ENCODE peak calls at places on chromosome 14, in seven cellular contexts. One of them, this sample, is unnamed.
A peak's percentile ranks its signal among the peaks of the same experiment; 100 is the strongest.

GRCh38 chr14:101507306-101508150 is 53.8 kb upstream of the DIO3 start:
- DNase-seq in heart left ventricle: no peak
- DNase-seq in testis: peak; percentile 26
- DNase-seq in stomach: peak; percentile 23
- DNase-seq in transverse colon: peak; percentile 5
- DNase-seq in ovary: no peak
- DNase-seq in breast epithelium: no peak
- DNase-seq in this sample: no peak

GRCh38 chr14:35940291-35940690 is 114.2 kb downstream of the BRMS1L start:
- DNase-seq in transverse colon: no peak
- DNase-seq in testis: no peak
- DNase-seq in stomach: no peak
- DNase-seq in breast epithelium: no peak
- DNase-seq in heart left ventricle: no peak
- DNase-seq in ovary: no peak
- DNase-seq in this sample: no peak

GRCh38 chr14:50067723-50068495 is 48.5 kb downstream of the VCPKMT start:
- DNase-seq in breast epithelium: no peak
- DNase-seq in testis: no peak
- DNase-seq in transverse colon: peak; percentile 48
- DNase-seq in ovary: no peak
- DNase-seq in heart left ventricle: no peak
- DNase-seq in stomach: peak; percentile 72
- DNase-seq in this sample: no peak

GRCh38 chr14:102209224-102209966 is 69.7 kb downstream of the WDR20 start:
- DNase-seq in transverse colon: no peak
- DNase-seq in breast epithelium: no peak
- DNase-seq in ovary: no peak
- DNase-seq in heart left ventricle: peak; percentile 62
- DNase-seq in stomach: no peak
- DNase-seq in testis: peak; percentile 73
- DNase-seq in this sample: no peak

GRCh38 chr14:102655154-102655553 is 62.7 kb downstream of the RCOR1 start:
- DNase-seq in breast epithelium: no peak
- DNase-seq in ovary: no peak
- DNase-seq in testis: no peak
- DNase-seq in transverse colon: no peak
- DNase-seq in stomach: no peak
- DNase-seq in heart left ventricle: no peak
- DNase-seq in this sample: no peak

GRCh38 chr14:100438678-100439592 is 115.8 kb downstream of the SLC25A47 start:
- DNase-seq in transverse colon: peak; percentile 87
- DNase-seq in breast epithelium: peak; percentile 82
- DNase-seq in heart left ventricle: no peak
- DNase-seq in ovary: no peak
- DNase-seq in stomach: peak; percentile 42
- DNase-seq in testis: no peak
- DNase-seq in this sample: peak; percentile 79

GRCh38 chr14:50839696-50840095 is 8.7 kb upstream of the NIN start:
- DNase-seq in stomach: no peak
- DNase-seq in ovary: no peak
- DNase-seq in heart left ventricle: no peak
- DNase-seq in transverse colon: no peak
- DNase-seq in breast epithelium: no peak
- DNase-seq in testis: no peak
- DNase-seq in this sample: no peak

GRCh38 chr14:51507556-51508511 is 143.9 kb upstream of the FRMD6 start:
- DNase-seq in transverse colon: peak; percentile 22
- DNase-seq in breast epithelium: peak; percentile 68
- DNase-seq in stomach: no peak
- DNase-seq in testis: peak; percentile 69
- DNase-seq in heart left ventricle: peak; percentile 64
- DNase-seq in ovary: peak; percentile 83
- DNase-seq in this sample: peak; percentile 62

GRCh38 chr14:102318781-102319276 is 717 bp upstream of the ZNF839 start:
- DNase-seq in testis: no peak
- DNase-seq in ovary: peak; percentile 50
- DNase-seq in breast epithelium: peak; percentile 29
- DNase-seq in heart left ventricle: no peak
- DNase-seq in transverse colon: peak; percentile 21
- DNase-seq in stomach: no peak
- DNase-seq in this sample: no peak

GRCh38 chr14:71563754-71564153 is 368.5 kb upstream of the RGS6 start:
- DNase-seq in ovary: no peak
- DNase-seq in stomach: no peak
- DNase-seq in breast epithelium: no peak
- DNase-seq in heart left ventricle: no peak
- DNase-seq in testis: no peak
- DNase-seq in transverse colon: no peak
- DNase-seq in this sample: no peak

GRCh38 chr14:88384653-88385205 is 728 bp upstream of the SPATA7 start:
- DNase-seq in transverse colon: no peak
- DNase-seq in stomach: no peak
- DNase-seq in ovary: no peak
- DNase-seq in testis: no peak
- DNase-seq in heart left ventricle: no peak
- DNase-seq in breast epithelium: peak; percentile 19
- DNase-seq in this sample: no peak

GRCh38 chr14:98069712-98070133 is 1202.3 kb downstream of the BCL11B start:
- DNase-seq in stomach: no peak
- DNase-seq in ovary: no peak
- DNase-seq in testis: no peak
- DNase-seq in breast epithelium: peak; percentile 74
- DNase-seq in transverse colon: no peak
- DNase-seq in heart left ventricle: no peak
- DNase-seq in this sample: peak; percentile 44

GRCh38 chr14:31435276-31435675 is 14.9 kb upstream of the HEATR5A start:
- DNase-seq in heart left ventricle: no peak
- DNase-seq in testis: no peak
- DNase-seq in transverse colon: no peak
- DNase-seq in breast epithelium: no peak
- DNase-seq in ovary: no peak
- DNase-seq in stomach: no peak
- DNase-seq in this sample: no peak

GRCh38 chr14:56210570-56210969 is 92.4 kb downstream of the PELI2 start:
- DNase-seq in testis: no peak
- DNase-seq in heart left ventricle: no peak
- DNase-seq in transverse colon: no peak
- DNase-seq in stomach: no peak
- DNase-seq in ovary: no peak
- DNase-seq in breast epithelium: no peak
- DNase-seq in this sample: no peak

GRCh38 chr14:68770553-68771286 is 22.1 kb downstream of the ZFP36L1 start:
- DNase-seq in testis: no peak
- DNase-seq in ovary: no peak
- DNase-seq in heart left ventricle: peak; percentile 13
- DNase-seq in stomach: no peak
- DNase-seq in transverse colon: no peak
- DNase-seq in breast epithelium: no peak
- DNase-seq in this sample: no peak

GRCh38 chr14:74610866-74611671 is 968 bp downstream of the LTBP2 start:
- DNase-seq in testis: no peak
- DNase-seq in breast epithelium: no peak
- DNase-seq in heart left ventricle: no peak
- DNase-seq in ovary: peak; percentile 54
- DNase-seq in stomach: no peak
- DNase-seq in transverse colon: no peak
- DNase-seq in this sample: no peak

GRCh38 chr14:26522985-26523384 is 74.8 kb downstream of the NOVA1 start:
- DNase-seq in testis: no peak
- DNase-seq in transverse colon: no peak
- DNase-seq in heart left ventricle: no peak
- DNase-seq in ovary: no peak
- DNase-seq in breast epithelium: no peak
- DNase-seq in stomach: no peak
- DNase-seq in this sample: no peak

GRCh38 chr14:20302042-20302761 is 3.5 kb downstream of the TTC5 start:
- DNase-seq in ovary: no peak
- DNase-seq in heart left ventricle: no peak
- DNase-seq in transverse colon: no peak
- DNase-seq in stomach: no peak
- DNase-seq in testis: no peak
- DNase-seq in breast epithelium: no peak
- DNase-seq in this sample: no peak

GRCh38 chr14:81125536-81125935 is 95.2 kb downstream of the GTF2A1 start:
- DNase-seq in stomach: no peak
- DNase-seq in transverse colon: no peak
- DNase-seq in testis: no peak
- DNase-seq in breast epithelium: no peak
- DNase-seq in heart left ventricle: no peak
- DNase-seq in ovary: no peak
- DNase-seq in this sample: no peak

GRCh38 chr14:97634786-97635185 is 837.6 kb downstream of the VRK1 start:
- DNase-seq in stomach: no peak
- DNase-seq in ovary: no peak
- DNase-seq in heart left ventricle: no peak
- DNase-seq in breast epithelium: no peak
- DNase-seq in transverse colon: no peak
- DNase-seq in testis: peak; percentile 17
- DNase-seq in this sample: no peak

GRCh38 chr14:60220084-60220483 is 28.9 kb upstream of the PPM1A start:
- DNase-seq in heart left ventricle: no peak
- DNase-seq in stomach: no peak
- DNase-seq in breast epithelium: no peak
- DNase-seq in ovary: no peak
- DNase-seq in testis: no peak
- DNase-seq in transverse colon: no peak
- DNase-seq in this sample: no peak

GRCh38 chr14:101559624-101560533 is 1.4 kb upstream of the DIO3 start:
- DNase-seq in transverse colon: peak; percentile 48
- DNase-seq in ovary: peak; percentile 79
- DNase-seq in breast epithelium: no peak
- DNase-seq in stomach: no peak
- DNase-seq in testis: peak; percentile 45
- DNase-seq in heart left ventricle: no peak
- DNase-seq in this sample: no peak

GRCh38 chr14:89277229-89277628 is 139.8 kb downstream of the FOXN3 start:
- DNase-seq in transverse colon: no peak
- DNase-seq in ovary: no peak
- DNase-seq in breast epithelium: no peak
- DNase-seq in stomach: no peak
- DNase-seq in heart left ventricle: no peak
- DNase-seq in testis: no peak
- DNase-seq in this sample: no peak

GRCh38 chr14:21264025-21264801 is 5.0 kb downstream of the HNRNPC start:
- DNase-seq in ovary: no peak
- DNase-seq in heart left ventricle: no peak
- DNase-seq in breast epithelium: no peak
- DNase-seq in stomach: no peak
- DNase-seq in testis: no peak
- DNase-seq in transverse colon: no peak
- DNase-seq in this sample: no peak

GRCh38 chr14:58272589-58273372 is 25.6 kb upstream of the ARID4A start:
- DNase-seq in testis: no peak
- DNase-seq in heart left ventricle: peak; percentile 43
- DNase-seq in ovary: no peak
- DNase-seq in transverse colon: no peak
- DNase-seq in breast epithelium: no peak
- DNase-seq in stomach: peak; percentile 44
- DNase-seq in this sample: no peak

GRCh38 chr14:61889914-61890351 is 127.7 kb downstream of the SNAPC1 start:
- DNase-seq in testis: no peak
- DNase-seq in ovary: no peak
- DNase-seq in transverse colon: no peak
- DNase-seq in stomach: no peak
- DNase-seq in heart left ventricle: no peak
- DNase-seq in breast epithelium: no peak
- DNase-seq in this sample: no peak
- H3K4me3 ChIP-seq in testis: no peak overlapping the region
- H3K4me3 ChIP-seq in ovary: no peak overlapping the region
- H3K4me3 ChIP-seq in transverse colon: no peak overlapping the region
- H3K4me3 ChIP-seq in stomach: no peak overlapping the region
- H3K4me3 ChIP-seq in heart left ventricle: no peak overlapping the region
- H3K4me3 ChIP-seq in breast epithelium: no peak overlapping the region
- H3K4me3 ChIP-seq in this sample: no peak overlapping the region

GRCh38 chr14:96461950-96462798 is 40.0 kb upstream of the PAPOLA start:
- DNase-seq in testis: no peak
- DNase-seq in stomach: no peak
- DNase-seq in breast epithelium: no peak
- DNase-seq in heart left ventricle: no peak
- DNase-seq in ovary: no peak
- DNase-seq in transverse colon: peak; percentile 37
- DNase-seq in this sample: no peak
- TF ChIP-seq POLR2A in testis: no peak
- TF ChIP-seq POLR2A in stomach: no peak
- TF ChIP-seq POLR2A in breast epithelium: no peak
- TF ChIP-seq POLR2A in heart left ventricle: no peak
- TF ChIP-seq POLR2A in ovary: no peak
- TF ChIP-seq POLR2A in transverse colon: no peak
- TF ChIP-seq POLR2A in this sample: no peak

GRCh38 chr14:93302688-93303581 is 29.9 kb downstream of the BTBD7 start:
- DNase-seq in stomach: no peak
- DNase-seq in heart left ventricle: no peak
- DNase-seq in breast epithelium: no peak
- DNase-seq in testis: no peak
- DNase-seq in transverse colon: no peak
- DNase-seq in ovary: no peak
- DNase-seq in this sample: no peak

GRCh38 chr14:93305708-93306418 is 27.0 kb downstream of the BTBD7 start:
- DNase-seq in transverse colon: no peak
- DNase-seq in heart left ventricle: no peak
- DNase-seq in ovary: no peak
- DNase-seq in breast epithelium: no peak
- DNase-seq in testis: no peak
- DNase-seq in stomach: no peak
- DNase-seq in this sample: no peak

GRCh38 chr14:93306844-93307243 is 26.0 kb downstream of the BTBD7 start:
- DNase-seq in testis: no peak
- DNase-seq in transverse colon: no peak
- DNase-seq in stomach: no peak
- DNase-seq in breast epithelium: no peak
- DNase-seq in heart left ventricle: no peak
- DNase-seq in ovary: no peak
- DNase-seq in this sample: no peak

GRCh38 chr14:93303659-93304058 is 29.2 kb downstream of the BTBD7 start:
- DNase-seq in transverse colon: no peak
- DNase-seq in stomach: no peak
- DNase-seq in testis: peak; percentile 69
- DNase-seq in breast epithelium: no peak
- DNase-seq in heart left ventricle: peak; percentile 36
- DNase-seq in ovary: no peak
- DNase-seq in this sample: no peak

DNA sequence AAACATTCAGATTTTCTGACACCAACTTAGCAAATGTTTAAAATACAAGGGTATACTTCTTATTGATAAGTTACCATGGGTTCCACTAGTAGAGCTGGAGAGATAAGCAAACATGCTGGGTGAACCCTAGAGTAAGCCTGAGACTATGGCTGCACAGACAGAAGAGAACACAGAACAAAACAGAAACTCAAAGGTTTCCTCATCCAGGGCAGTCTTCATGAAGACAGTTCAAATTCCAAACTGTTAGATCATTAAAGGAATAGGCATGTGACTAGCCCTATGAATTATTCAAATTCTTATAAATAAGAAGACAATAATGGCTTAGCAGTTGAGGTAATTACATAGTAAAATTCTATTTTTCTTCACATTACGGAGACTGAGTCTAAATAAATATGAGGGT is 28.1 kb downstream of the BTBD7 start:
- DNase-seq in breast epithelium: no peak
- DNase-seq in stomach: no peak
- DNase-seq in ovary: no peak
- DNase-seq in transverse colon: no peak
- DNase-seq in heart left ventricle: no peak
- DNase-seq in testis: no peak
- DNase-seq in this sample: no peak
- H3K4me3 ChIP-seq in breast epithelium: no peak overlapping the region
- H3K4me3 ChIP-seq in stomach: no peak overlapping the region
- H3K4me3 ChIP-seq in ovary: no peak overlapping the region
- H3K4me3 ChIP-seq in transverse colon: no peak overlapping the region
- H3K4me3 ChIP-seq in heart left ventricle: no peak overlapping the region
- H3K4me3 ChIP-seq in testis: no peak overlapping the region
- H3K4me3 ChIP-seq in this sample: no peak overlapping the region

GRCh38 chr14:95185452-95186392 is 28.4 kb upstream of the DICER1 start:
- DNase-seq in heart left ventricle: peak; percentile 76
- DNase-seq in breast epithelium: no peak
- DNase-seq in transverse colon: peak; percentile 53
- DNase-seq in stomach: peak; percentile 44
- DNase-seq in ovary: no peak
- DNase-seq in testis: peak; percentile 61
- DNase-seq in this sample: no peak
- TF ChIP-seq POLR2A in heart left ventricle: no peak
- TF ChIP-seq POLR2A in breast epithelium: no peak
- TF ChIP-seq POLR2A in transverse colon: peak; percentile 18
- TF ChIP-seq POLR2A in stomach: no peak
- TF ChIP-seq POLR2A in ovary: no peak
- TF ChIP-seq POLR2A in testis: no peak
- TF ChIP-seq POLR2A in this sample: no peak